ENCODE peak calls at places on chromosomes 6 and 20, in five cellular contexts. V is tibial nerve, D is cardiac muscle cell, J is right atrium auricular region, A is endothelial cell of umbilical vein. P is an unnamed sample.
A peak's percentile ranks its signal among the peaks of the same experiment; 100 is the strongest.

GRCh38 chr6:7454696-7455095 is 65.1 kb downstream of the RIOK1 start:
- DNase-seq in V (no peak), D (no peak), J (no peak), A (no peak), P (no peak)

GRCh38 chr20:19566226-19566960 is 191.7 kb upstream of the RIN2 start:
- DNase-seq in V (no peak), D (no peak), J (no peak), A (no peak), P (peak; percentile 68)

GRCh38 chr6:35363293-35363750 is 21.0 kb downstream of the PPARD start:
- DNase-seq in V (no peak), D (peak; percentile 85), J (no peak), A (no peak), P (peak; percentile 77)

GRCh38 chr6:15371151-15371550 is 125.3 kb downstream of the JARID2 start:
- DNase-seq in V (no peak), D (no peak), J (no peak), A (no peak), P (no peak)

GRCh38 chr6:108968325-108968724 is 120.1 kb downstream of the ARMC2 start:
- DNase-seq in V (no peak), D (no peak), J (no peak), A (no peak), P (no peak)

GRCh38 chr20:47205577-47206123 is 150.8 kb downstream of the ZMYND8 start:
- DNase-seq in V (peak; percentile 41), D (peak; percentile 34), J (peak; percentile 83), A (peak; percentile 64), P (peak; percentile 88)

GRCh38 chr20:4021905-4022304 is 6.5 kb upstream of the RNF24 start:
- DNase-seq in V (no peak), D (no peak), J (no peak), A (no peak), P (no peak)

GRCh38 chr20:25051386-25052155 is 6.4 kb downstream of the ACSS1 start:
- DNase-seq in V (no peak), D (no peak), J (no peak), A (no peak), P (no peak)

GRCh38 chr20:48722737-48723191 is 105.0 kb downstream of the PREX1 start:
- DNase-seq in V (no peak), D (no peak), J (peak; percentile 61), A (peak; percentile 33), P (peak; percentile 63)

GRCh38 chr6:39040080-39040673 is 8.4 kb upstream of the GLP1R start:
- DNase-seq in V (no peak), D (no peak), J (no peak), A (no peak), P (no peak)

GRCh38 chr20:10605547-10606195 is 68.1 kb downstream of the JAG1 start:
- DNase-seq in V (no peak), D (no peak), J (no peak), A (no peak), P (no peak)

GRCh38 chr6:111129003-111129402 is 41.7 kb downstream of the SLC16A10 start:
- DNase-seq in V (no peak), D (no peak), J (no peak), A (no peak), P (no peak)

GRCh38 chr6:122459240-122459639 is 12.4 kb downstream of the SERINC1 start:
- DNase-seq in V (no peak), D (no peak), J (no peak), A (no peak), P (peak; percentile 13)

DNA sequence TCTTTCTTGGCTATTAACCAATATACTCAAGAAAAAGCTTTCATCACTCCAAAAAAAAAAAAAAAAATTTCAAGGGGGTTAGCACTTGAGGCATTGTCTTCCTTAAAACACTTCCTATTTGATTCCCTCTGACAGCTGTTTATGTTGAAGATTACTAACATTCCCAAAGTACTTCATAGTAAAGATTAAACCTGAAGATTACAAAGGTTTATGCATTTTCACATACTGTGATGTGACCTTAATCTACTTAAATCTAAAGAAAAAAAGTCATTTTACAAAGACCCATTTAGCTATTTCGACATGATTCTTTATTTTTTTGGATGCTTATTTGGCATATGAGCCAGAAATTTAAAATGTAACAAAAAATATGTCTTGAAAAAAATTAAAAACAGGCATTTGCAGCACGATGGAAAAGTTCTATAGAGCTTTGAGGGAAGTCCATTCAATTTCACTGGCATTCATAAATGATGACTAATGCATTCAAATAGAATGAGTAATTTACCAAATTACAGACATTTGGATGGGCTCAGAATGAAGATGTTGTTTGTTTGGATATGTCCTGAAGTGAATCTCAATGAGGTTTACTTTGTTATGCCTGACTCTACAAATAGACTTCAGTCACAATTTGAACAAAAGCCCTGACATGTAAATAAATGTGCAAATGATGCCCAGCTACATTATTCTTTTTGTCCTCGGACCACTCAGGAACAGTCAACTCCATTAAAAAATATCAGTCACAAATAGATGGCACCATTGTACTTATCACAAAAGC is 674.6 kb upstream of the MARCKS start:
- DNase-seq in V (no peak), D (no peak), J (no peak), A (peak; percentile 82), P (peak; percentile 86)
- TF ChIP-seq CTCF in V (no peak), D (no peak), J (no peak), A (no peak), P (no peak)

GRCh38 chr6:28807682-28808280 is 116.0 kb downstream of the TRIM27 start:
- DNase-seq in V (no peak), D (no peak), J (no peak), A (peak; percentile 53), P (peak; percentile 64)

GRCh38 chr6:28810655-28811053 is 113.1 kb downstream of the TRIM27 start:
- DNase-seq in V (no peak), D (no peak), J (no peak), A (no peak), P (no peak)

GRCh38 chr6:28808383-28808782 is 115.4 kb downstream of the TRIM27 start:
- DNase-seq in V (no peak), D (no peak), J (no peak), A (no peak), P (no peak)

GRCh38 chr6:28811873-28812272 is 111.9 kb downstream of the TRIM27 start:
- DNase-seq in V (no peak), D (no peak), J (no peak), A (no peak), P (peak; percentile 21)

DNA sequence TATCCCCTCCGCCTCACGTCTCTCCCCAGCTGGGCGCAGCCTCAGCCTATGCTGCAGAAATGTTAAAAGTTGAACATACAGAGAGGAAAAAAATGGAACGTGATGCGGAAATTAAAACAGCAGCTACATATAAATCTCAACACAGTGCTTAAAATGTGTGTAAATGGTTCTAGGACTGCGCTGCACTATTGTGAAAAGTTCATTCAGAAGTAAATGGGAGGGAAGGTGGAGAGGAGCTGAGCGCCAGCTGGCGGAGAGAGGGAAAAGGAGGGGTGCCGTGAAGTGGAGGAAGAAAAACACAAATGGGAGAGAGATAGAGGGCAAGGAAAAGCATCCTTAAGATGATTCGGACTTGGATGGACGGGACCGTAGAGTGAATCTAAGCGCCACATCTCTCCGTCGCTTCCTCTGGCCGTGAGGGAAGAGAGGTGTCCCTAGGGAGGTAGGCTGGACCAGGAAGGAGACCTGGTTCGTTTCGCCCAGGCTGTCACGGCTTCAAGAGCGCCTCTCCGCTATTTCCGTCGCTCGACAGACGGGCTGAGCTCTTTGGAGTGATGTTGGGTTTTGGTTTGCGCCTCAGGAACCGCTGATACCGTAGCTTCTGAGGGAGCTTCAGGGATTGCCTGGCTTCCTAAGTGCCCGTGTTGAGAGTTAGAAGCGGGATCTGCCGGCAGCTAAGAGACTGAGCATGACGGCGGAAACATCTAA is 113.7 kb downstream of the TRIM27 start:
- DNase-seq in V (no peak), D (peak; percentile 59), J (no peak), A (no peak), P (peak; percentile 15)
- H3K4me3 ChIP-seq in V (no peak overlapping the region), D (peak overlapping the region; percentile 8), J (no peak overlapping the region), A (no peak overlapping the region), P (peak overlapping the region; percentile 35)

DNA sequence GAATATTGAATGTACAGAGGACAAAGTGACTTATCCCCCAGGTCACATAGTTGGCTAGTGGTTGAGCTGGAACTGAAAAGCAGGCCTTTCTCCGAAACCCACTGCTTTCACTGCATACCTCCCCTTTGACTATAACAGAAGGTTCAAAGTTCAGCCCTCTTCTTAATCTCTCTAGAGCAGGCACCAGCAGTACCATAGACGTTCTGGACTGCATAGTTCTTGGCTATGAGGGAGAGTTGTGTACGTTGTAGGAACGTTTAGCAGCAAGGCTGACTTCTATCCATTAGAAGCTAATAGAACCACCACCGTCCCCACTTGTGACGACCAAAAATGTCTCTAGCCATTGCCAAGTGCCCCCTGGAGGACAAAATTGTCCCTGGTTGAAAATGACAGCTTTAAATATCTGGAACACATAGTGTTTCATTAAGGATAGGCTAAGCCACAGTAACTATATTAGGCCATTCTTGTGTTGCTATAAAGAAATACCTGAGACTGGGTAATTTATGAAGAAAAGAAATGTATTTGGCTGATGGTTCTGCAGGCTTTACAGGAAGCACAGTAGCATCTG is 123.8 kb upstream of the MTHFD1L start:
- DNase-seq in V (no peak), D (peak; percentile 60), J (no peak), A (peak; percentile 31), P (peak; percentile 12)
- TF ChIP-seq CTCF in V (peak; percentile 42), D (peak; percentile 45), J (no peak), A (peak; percentile 43), P (peak; percentile 44)

DNA sequence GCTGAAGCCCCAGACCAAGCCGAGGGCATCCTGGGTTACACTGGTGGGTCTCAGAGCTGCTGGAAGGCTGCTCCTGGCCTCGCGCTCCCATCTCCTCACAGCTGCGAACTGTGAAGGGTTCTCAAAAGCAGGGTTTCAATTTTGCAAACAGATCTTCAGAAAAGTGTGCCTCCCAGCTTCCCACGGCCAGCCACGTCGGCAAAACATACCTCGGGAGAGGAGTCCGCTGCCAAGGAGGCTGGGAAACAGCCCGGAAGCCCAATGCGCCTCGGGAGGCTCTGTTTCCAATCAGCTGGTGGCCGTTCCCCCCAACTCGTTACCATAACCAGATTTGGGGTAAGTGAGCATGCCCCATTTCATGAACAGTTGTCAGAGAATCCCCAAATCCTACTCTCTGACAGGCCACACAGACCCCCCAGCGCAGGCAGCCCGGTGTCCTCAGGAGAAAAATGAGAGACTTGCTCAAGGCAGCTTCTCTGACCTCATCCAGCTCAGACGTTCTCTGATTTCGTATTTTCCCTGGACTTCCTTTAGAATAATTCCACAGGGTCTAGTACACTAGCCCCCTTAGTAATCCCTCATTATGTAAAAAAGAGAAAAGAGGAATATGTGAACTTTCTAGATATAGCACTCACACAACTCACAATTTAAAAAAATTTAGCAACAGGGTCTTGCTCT is 98.4 kb downstream of the SNX5 start:
- DNase-seq in V (no peak), D (no peak), J (no peak), A (no peak), P (no peak)
- H3K4me3 ChIP-seq in V (no peak overlapping the region), D (no peak overlapping the region), J (peak overlapping the region; percentile 11), A (no peak overlapping the region), P (no peak overlapping the region)

DNA sequence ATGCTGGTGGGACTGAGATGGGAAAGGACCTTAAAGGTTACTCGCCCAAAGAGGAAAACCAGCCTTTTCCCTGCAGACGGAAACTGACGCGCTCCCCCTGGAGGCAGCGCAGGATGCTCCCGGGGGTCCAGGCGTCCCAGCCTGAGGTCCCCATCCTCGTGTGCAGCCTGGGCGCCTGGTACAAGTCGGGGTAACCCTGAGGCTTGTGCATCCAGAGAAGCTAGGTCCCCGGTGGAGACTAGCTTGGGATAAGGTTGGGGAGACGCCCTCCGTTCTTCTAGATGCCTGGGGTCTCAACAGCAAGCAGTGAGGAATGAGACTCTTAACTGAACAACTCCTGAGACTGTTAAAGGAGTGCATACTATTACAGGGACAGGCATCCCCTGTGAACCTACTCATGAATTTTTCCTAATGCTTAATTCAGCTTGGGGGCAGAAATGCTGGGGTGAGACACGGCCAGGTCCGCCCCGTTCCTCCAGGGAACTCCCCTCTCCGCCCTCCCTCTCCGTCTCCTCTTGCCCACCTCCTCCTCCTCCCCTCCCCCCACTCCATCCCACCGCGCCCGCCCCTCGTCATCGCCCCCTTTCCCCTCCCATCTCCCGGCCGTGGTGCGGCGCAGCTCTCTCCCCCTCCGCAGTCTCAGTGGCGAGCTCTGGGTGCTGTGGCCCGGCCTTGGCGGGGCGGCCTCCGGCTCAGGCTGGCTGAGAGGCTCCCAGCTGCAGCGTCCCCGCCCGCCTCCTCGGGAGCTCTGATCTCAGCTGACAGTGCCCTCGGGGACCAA is at the start of gene PRSS35:
- DNase-seq in V (no peak), D (peak; percentile 87), J (peak; percentile 62), A (peak; percentile 53), P (peak; percentile 60)
- TF ChIP-seq CTCF in V (peak; percentile 57), D (peak; percentile 91), J (peak; percentile 60), A (peak; percentile 90), P (peak; percentile 95)